ENCODE peak calls at places on chromosomes 11 and 22, in seven cellular contexts. C is heart left ventricle, L is ovary, G is right lobe of liver, B is HCT116, E is A549, I is upper lobe of left lung. H is an unnamed sample.

GRCh38 chr22:38240734-38241252 is 32.0 kb downstream of the TMEM184B start:
- DNase-seq in E (peak), B (peak), C (no peak), I (no peak), L (peak), G (no peak), H (peak)

GRCh38 chr22:49930596-49931412 is 12.4 kb downstream of the CRELD2 start:
- DNase-seq in E (peak), B (peak), L (no peak), C (peak), I (no peak), G (peak), H (peak)

GRCh38 chr11:74714904-74715303 is 16.3 kb downstream of the CHRDL2 start:
- DNase-seq in I (no peak), B (no peak), G (no peak), C (no peak), L (no peak), E (no peak), H (no peak)

GRCh38 chr11:30984442-30984816 is 385.1 kb downstream of the DCDC1 start:
- DNase-seq in B (no peak), E (peak), C (peak), I (no peak), G (no peak), L (no peak), H (no peak)

GRCh38 chr22:20777420-20778177 is 3.7 kb downstream of the SERPIND1 start:
- DNase-seq in I (no peak), L (peak), E (peak), B (peak), G (no peak), C (no peak), H (no peak)

GRCh38 chr22:22702159-22702873 is 57.9 kb downstream of the GGTLC2 start:
- DNase-seq in E (no peak), C (no peak), G (no peak), I (peak), B (no peak), L (no peak), H (no peak)

GRCh38 chr22:26339755-26340154 is 89.3 kb upstream of the ASPHD2 start:
- DNase-seq in C (no peak), G (no peak), I (no peak), L (no peak), E (no peak), B (no peak), H (peak)

GRCh38 chr11:36177837-36178236 is 111.4 kb downstream of the COMMD9 start:
- DNase-seq in I (no peak), L (no peak), E (no peak), B (no peak), G (no peak), C (no peak), H (no peak)

GRCh38 chr11:134510641-134511040 is 98.6 kb upstream of the B3GAT1 start:
- DNase-seq in L (no peak), C (no peak), G (no peak), E (no peak), B (no peak), I (peak), H (no peak)

GRCh38 chr11:66546368-66546965 is at the start of gene ACTN3:
- DNase-seq in E (peak), I (peak), B (no peak), L (peak), G (no peak), C (peak), H (peak)

GRCh38 chr11:1834791-1835670 is at the start of gene SYT8:
- DNase-seq in C (peak), E (no peak), I (peak), L (no peak), B (no peak), G (peak), H (peak)

GRCh38 chr11:64609436-64610047 is 18.5 kb downstream of the SLC22A12 start:
- DNase-seq in G (no peak), B (no peak), C (no peak), I (no peak), L (no peak), E (peak), H (no peak)

GRCh38 chr22:37967637-37968451 is 14.3 kb downstream of the POLR2F start:
- DNase-seq in B (no peak), G (no peak), C (no peak), E (no peak), L (no peak), I (no peak), H (no peak)

GRCh38 chr22:27750866-27751265 is 50.7 kb downstream of the MN1 start:
- DNase-seq in C (no peak), L (no peak), B (no peak), G (no peak), E (no peak), I (no peak), H (no peak)

GRCh38 chr11:85029964-85030363 is 597.2 kb downstream of the DLG2 start:
- DNase-seq in E (peak), L (no peak), I (no peak), B (no peak), C (no peak), G (no peak), H (no peak)

GRCh38 chr22:21451545-21452520 is 15.4 kb upstream of the TMEM191C start:
- DNase-seq in G (no peak), L (no peak), I (no peak), E (no peak), B (no peak), C (no peak), H (no peak)

GRCh38 chr11:118734031-118734430 is 54.6 kb upstream of the TREH start:
- DNase-seq in C (no peak), E (no peak), I (no peak), B (no peak), G (no peak), L (no peak), H (no peak)

GRCh38 chr11:108609681-108610080 is 16.1 kb upstream of the EXPH5 start:
- DNase-seq in C (no peak), G (no peak), L (no peak), I (no peak), B (no peak), E (peak), H (no peak)

GRCh38 chr11:32840587-32840986 is 10.9 kb downstream of the PRRG4 start:
- DNase-seq in L (no peak), I (no peak), B (no peak), C (no peak), E (peak), G (no peak), H (no peak)

GRCh38 chr11:59669611-59670009 is 773 bp upstream of the PATL1 start:
- DNase-seq in B (no peak), I (peak), C (peak), G (peak), L (peak), E (peak), H (peak)

GRCh38 chr11:86952933-86953637 is 2.1 kb downstream of the FZD4 start:
- DNase-seq in G (no peak), I (no peak), E (no peak), C (no peak), B (no peak), L (no peak), H (no peak)

GRCh38 chr11:98455500-98456186 is 565.1 kb upstream of the CNTN5 start:
- DNase-seq in G (no peak), I (peak), E (no peak), C (no peak), B (no peak), L (no peak), H (no peak)

GRCh38 chr22:45064313-45065268 is 54.8 kb upstream of the PHF21B start:
- DNase-seq in G (no peak), B (no peak), L (no peak), E (no peak), I (no peak), C (no peak), H (no peak)

GRCh38 chr11:46252373-46252914 is 25.0 kb upstream of the CREB3L1 start:
- DNase-seq in B (no peak), E (no peak), L (no peak), C (no peak), I (no peak), G (no peak), H (no peak)

GRCh38 chr11:122711831-122712378 is 56.4 kb downstream of the UBASH3B start:
- DNase-seq in C (no peak), I (no peak), G (no peak), L (no peak), B (no peak), E (no peak), H (no peak)

GRCh38 chr22:24554316-24555159 is at the start of gene GUCD1:
- DNase-seq in B (no peak), L (peak), E (no peak), I (no peak), G (peak), C (peak), H (peak)

GRCh38 chr11:120079750-120080610 is 57.9 kb downstream of the TRIM29 start:
- DNase-seq in I (no peak), E (no peak), L (no peak), B (no peak), C (no peak), G (no peak), H (no peak)

GRCh38 chr22:46659059-46659790 is 39.0 kb downstream of the GRAMD4 start:
- DNase-seq in C (no peak), E (no peak), L (no peak), B (no peak), G (no peak), I (no peak), H (no peak)

GRCh38 chr11:34431979-34432378 is 6.8 kb upstream of the CAT start:
- DNase-seq in E (no peak), I (no peak), G (no peak), L (no peak), B (no peak), C (no peak), H (no peak)

GRCh38 chr11:10657308-10658271 is 36.0 kb downstream of the IRAG1 start:
- DNase-seq in G (no peak), L (peak), B (no peak), I (no peak), C (no peak), E (peak), H (no peak)

GRCh38 chr11:103870821-103871309 is 165.6 kb upstream of the DDI1 start:
- DNase-seq in C (peak), I (no peak), L (peak), G (no peak), E (no peak), B (no peak), H (peak)

GRCh38 chr11:110022548-110022947 is 70.6 kb upstream of the ZC3H12C start:
- DNase-seq in G (no peak), I (no peak), E (no peak), B (no peak), C (no peak), L (no peak), H (no peak)

GRCh38 chr22:35299717-35300497 is at the start of gene TOM1:
- DNase-seq in L (peak), G (peak), E (peak), I (peak), B (peak), C (peak), H (peak)
- TF ChIP-seq POLR2A in L (peak), G (peak), E (peak), I (peak), B (no peak), C (no peak), H (peak)

DNA sequence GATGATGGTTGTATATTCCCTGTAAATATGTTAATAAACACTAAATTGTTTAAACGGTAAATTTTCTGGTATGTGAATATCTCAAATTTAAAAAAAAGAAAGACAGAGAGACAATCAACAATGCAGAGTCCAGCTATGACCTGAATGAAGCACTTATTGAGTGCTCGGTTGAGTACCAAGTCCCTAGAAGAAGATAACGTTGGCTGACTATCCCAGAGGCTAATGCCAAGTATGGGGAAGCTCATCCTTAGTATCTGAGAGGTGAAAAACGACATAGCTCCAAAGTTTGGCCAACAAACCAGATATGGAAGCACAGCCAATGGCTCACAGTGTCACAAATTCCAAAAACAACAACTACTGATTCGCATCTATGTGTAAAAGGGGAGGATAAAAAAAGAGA is 71.3 kb downstream of the RSF1 start:
- DNase-seq in L (no peak), B (no peak), I (no peak), E (no peak), C (no peak), G (no peak), H (no peak)
- H3K4me3 ChIP-seq in L (no peak), B (no peak), I (no peak), E (no peak), C (no peak), G (no peak), H (no peak)

DNA sequence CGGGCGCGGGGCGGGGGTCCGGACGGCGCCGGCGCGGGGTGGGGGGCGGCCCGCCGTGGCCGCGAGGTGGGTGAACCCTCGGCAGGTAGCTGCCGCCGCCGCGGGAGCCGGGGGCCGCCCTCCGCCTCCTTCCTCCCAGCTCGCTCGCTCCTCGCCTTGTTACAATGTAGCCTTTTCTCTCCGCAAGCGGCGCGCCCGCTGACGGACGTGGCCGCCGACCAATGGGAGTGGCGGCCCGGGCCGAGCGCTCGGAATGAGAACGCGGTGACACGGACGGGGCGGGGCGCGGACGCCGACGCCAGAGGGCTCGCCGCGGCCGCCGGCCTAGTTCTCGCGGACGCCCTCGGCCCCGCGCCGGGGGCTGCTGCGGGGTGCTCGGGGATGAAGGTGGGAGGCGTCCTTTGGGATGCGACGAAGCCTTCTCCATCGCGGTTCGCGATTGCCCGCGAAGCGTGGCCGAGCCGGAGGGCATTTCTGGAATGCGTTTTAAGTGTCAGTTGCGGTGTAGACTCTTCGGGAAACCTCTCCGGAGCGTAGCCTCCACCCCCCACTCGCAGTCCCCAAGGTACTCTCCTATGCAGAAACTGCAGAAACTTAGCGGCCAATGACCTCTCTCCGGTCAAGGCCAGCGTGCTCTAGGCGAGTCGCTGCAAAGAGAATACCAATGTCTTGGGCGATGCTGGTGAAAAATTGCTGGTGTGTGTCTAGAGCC is 734 bp downstream of the PRDM11 start:
- DNase-seq in G (peak), B (peak), L (peak), C (peak), I (peak), E (peak), H (peak)
- TF ChIP-seq POLR2A in G (peak), B (peak), L (peak), C (peak), I (peak), E (peak), H (peak)

GRCh38 chr11:313304-313786 is 495 bp upstream of the IFITM1 start:
- DNase-seq in L (no peak), C (no peak), I (no peak), E (no peak), B (no peak), G (no peak), H (no peak)
- H3K4me3 ChIP-seq in L (peak), C (peak), I (peak), E (no peak), B (no peak), G (peak), H (no peak)

H was measured in gastrocnemius medialis.